ENCODE peak calls at places on chromosomes 1 and 21, in nine cellular contexts. One of them, this sample, is unnamed.

GRCh38 chr1:98439471-98439870 is 222.1 kb upstream of the SNX7 start:
- DNase-seq in Panc1: no peak
- DNase-seq in activated CD4-positive, CD25-positive, alpha-beta regulatory T cell: no peak
- DNase-seq in EH: no peak
- DNase-seq in stimulated activated CD4-positive, alpha-beta T cell treated with anti-CD3 and anti-CD28 coated beads, Interleukin-1b, Interleukin-23, amount 100 ng/mL, for 48 hours: no peak
- DNase-seq in glomerular endothelial cell: no peak
- DNase-seq in foreskin fibroblast: no peak
- DNase-seq in endothelial cell: no peak
- DNase-seq in activated CD8-positive, alpha-beta memory T cell treated with anti-CD3 and anti-CD28 coated beads, Interleukin-2, amount 10 ng/mL, durations not matched to agents 7 days and 5 days: no peak
- DNase-seq in this sample: no peak

GRCh38 chr1:95196017-95196416 is 38.0 kb upstream of the RWDD3 start:
- DNase-seq in activated CD4-positive, CD25-positive, alpha-beta regulatory T cell: no peak
- DNase-seq in glomerular endothelial cell: no peak
- DNase-seq in Panc1: no peak
- DNase-seq in endothelial cell: no peak
- DNase-seq in foreskin fibroblast: no peak
- DNase-seq in activated CD8-positive, alpha-beta memory T cell treated with anti-CD3 and anti-CD28 coated beads, Interleukin-2, amount 10 ng/mL, durations not matched to agents 7 days and 5 days: no peak
- DNase-seq in EH: no peak
- DNase-seq in stimulated activated CD4-positive, alpha-beta T cell treated with anti-CD3 and anti-CD28 coated beads, Interleukin-1b, Interleukin-23, amount 100 ng/mL, for 48 hours: no peak
- DNase-seq in this sample: no peak

GRCh38 chr1:12615916-12616708 is 1.9 kb downstream of the DHRS3 start:
- DNase-seq in activated CD4-positive, CD25-positive, alpha-beta regulatory T cell: no peak
- DNase-seq in foreskin fibroblast: peak
- DNase-seq in stimulated activated CD4-positive, alpha-beta T cell treated with anti-CD3 and anti-CD28 coated beads, Interleukin-1b, Interleukin-23, amount 100 ng/mL, for 48 hours: no peak
- DNase-seq in Panc1: no peak
- DNase-seq in glomerular endothelial cell: no peak
- DNase-seq in activated CD8-positive, alpha-beta memory T cell treated with anti-CD3 and anti-CD28 coated beads, Interleukin-2, amount 10 ng/mL, durations not matched to agents 7 days and 5 days: no peak
- DNase-seq in endothelial cell: peak
- DNase-seq in EH: peak
- DNase-seq in this sample: no peak

GRCh38 chr1:24970399-24970753 is 40.3 kb upstream of the RUNX3 start:
- DNase-seq in EH: peak
- DNase-seq in Panc1: no peak
- DNase-seq in activated CD8-positive, alpha-beta memory T cell treated with anti-CD3 and anti-CD28 coated beads, Interleukin-2, amount 10 ng/mL, durations not matched to agents 7 days and 5 days: no peak
- DNase-seq in foreskin fibroblast: no peak
- DNase-seq in stimulated activated CD4-positive, alpha-beta T cell treated with anti-CD3 and anti-CD28 coated beads, Interleukin-1b, Interleukin-23, amount 100 ng/mL, for 48 hours: no peak
- DNase-seq in activated CD4-positive, CD25-positive, alpha-beta regulatory T cell: no peak
- DNase-seq in endothelial cell: no peak
- DNase-seq in glomerular endothelial cell: no peak
- DNase-seq in this sample: no peak

GRCh38 chr21:17793675-17794123 is 25.5 kb downstream of the C21orf91 start:
- DNase-seq in glomerular endothelial cell: no peak
- DNase-seq in Panc1: no peak
- DNase-seq in stimulated activated CD4-positive, alpha-beta T cell treated with anti-CD3 and anti-CD28 coated beads, Interleukin-1b, Interleukin-23, amount 100 ng/mL, for 48 hours: no peak
- DNase-seq in activated CD8-positive, alpha-beta memory T cell treated with anti-CD3 and anti-CD28 coated beads, Interleukin-2, amount 10 ng/mL, durations not matched to agents 7 days and 5 days: no peak
- DNase-seq in EH: peak
- DNase-seq in foreskin fibroblast: peak
- DNase-seq in endothelial cell: no peak
- DNase-seq in activated CD4-positive, CD25-positive, alpha-beta regulatory T cell: no peak
- DNase-seq in this sample: peak

GRCh38 chr21:38472709-38473108 is 25.6 kb downstream of the ERG start:
- DNase-seq in activated CD4-positive, CD25-positive, alpha-beta regulatory T cell: no peak
- DNase-seq in activated CD8-positive, alpha-beta memory T cell treated with anti-CD3 and anti-CD28 coated beads, Interleukin-2, amount 10 ng/mL, durations not matched to agents 7 days and 5 days: no peak
- DNase-seq in endothelial cell: no peak
- DNase-seq in Panc1: no peak
- DNase-seq in glomerular endothelial cell: no peak
- DNase-seq in foreskin fibroblast: no peak
- DNase-seq in stimulated activated CD4-positive, alpha-beta T cell treated with anti-CD3 and anti-CD28 coated beads, Interleukin-1b, Interleukin-23, amount 100 ng/mL, for 48 hours: no peak
- DNase-seq in EH: no peak
- DNase-seq in this sample: no peak

GRCh38 chr1:235077571-235078479 is 50.8 kb downstream of the TOMM20 start:
- DNase-seq in glomerular endothelial cell: no peak
- DNase-seq in endothelial cell: no peak
- DNase-seq in activated CD4-positive, CD25-positive, alpha-beta regulatory T cell: no peak
- DNase-seq in Panc1: no peak
- DNase-seq in EH: no peak
- DNase-seq in stimulated activated CD4-positive, alpha-beta T cell treated with anti-CD3 and anti-CD28 coated beads, Interleukin-1b, Interleukin-23, amount 100 ng/mL, for 48 hours: peak
- DNase-seq in foreskin fibroblast: no peak
- DNase-seq in activated CD8-positive, alpha-beta memory T cell treated with anti-CD3 and anti-CD28 coated beads, Interleukin-2, amount 10 ng/mL, durations not matched to agents 7 days and 5 days: peak
- DNase-seq in this sample: no peak

GRCh38 chr21:45318556-45319341 is 31.1 kb upstream of the POFUT2 start:
- DNase-seq in activated CD8-positive, alpha-beta memory T cell treated with anti-CD3 and anti-CD28 coated beads, Interleukin-2, amount 10 ng/mL, durations not matched to agents 7 days and 5 days: no peak
- DNase-seq in glomerular endothelial cell: peak
- DNase-seq in foreskin fibroblast: peak
- DNase-seq in Panc1: no peak
- DNase-seq in EH: peak
- DNase-seq in endothelial cell: no peak
- DNase-seq in stimulated activated CD4-positive, alpha-beta T cell treated with anti-CD3 and anti-CD28 coated beads, Interleukin-1b, Interleukin-23, amount 100 ng/mL, for 48 hours: no peak
- DNase-seq in activated CD4-positive, CD25-positive, alpha-beta regulatory T cell: no peak
- DNase-seq in this sample: no peak

GRCh38 chr1:29344336-29344735 is 108.0 kb downstream of the PTPRU start:
- DNase-seq in stimulated activated CD4-positive, alpha-beta T cell treated with anti-CD3 and anti-CD28 coated beads, Interleukin-1b, Interleukin-23, amount 100 ng/mL, for 48 hours: no peak
- DNase-seq in Panc1: no peak
- DNase-seq in glomerular endothelial cell: no peak
- DNase-seq in EH: no peak
- DNase-seq in endothelial cell: peak
- DNase-seq in foreskin fibroblast: no peak
- DNase-seq in activated CD8-positive, alpha-beta memory T cell treated with anti-CD3 and anti-CD28 coated beads, Interleukin-2, amount 10 ng/mL, durations not matched to agents 7 days and 5 days: no peak
- DNase-seq in activated CD4-positive, CD25-positive, alpha-beta regulatory T cell: no peak
- DNase-seq in this sample: no peak

GRCh38 chr1:157948547-157949152 is 44.8 kb upstream of the KIRREL1 start:
- DNase-seq in activated CD8-positive, alpha-beta memory T cell treated with anti-CD3 and anti-CD28 coated beads, Interleukin-2, amount 10 ng/mL, durations not matched to agents 7 days and 5 days: no peak
- DNase-seq in endothelial cell: peak
- DNase-seq in EH: peak
- DNase-seq in Panc1: no peak
- DNase-seq in stimulated activated CD4-positive, alpha-beta T cell treated with anti-CD3 and anti-CD28 coated beads, Interleukin-1b, Interleukin-23, amount 100 ng/mL, for 48 hours: no peak
- DNase-seq in activated CD4-positive, CD25-positive, alpha-beta regulatory T cell: no peak
- DNase-seq in glomerular endothelial cell: no peak
- DNase-seq in foreskin fibroblast: peak
- DNase-seq in this sample: no peak